ENCODE peak calls at places on chromosomes 11 and 22, in eight cellular contexts. C is psoas muscle, P is IMR-90, R is brain microvascular endothelial cell, Y is neural progenitor cell, V is mesendoderm, U is adrenal gland, Q is cardiac muscle cell. A is an unnamed sample.

GRCh38 chr11:9074338-9075029 is 16.9 kb downstream of the SCUBE2 start:
- DNase-seq in C (no peak), P (no peak), R (no peak), Y (no peak), V (no peak), U (no peak), Q (no peak), A (no peak)

GRCh38 chr22:24550028-24550901 is 4.7 kb downstream of the GUCD1 start:
- DNase-seq in C (no peak), P (no peak), R (no peak), Y (no peak), V (no peak), U (no peak), Q (no peak), A (no peak)

GRCh38 chr11:65305501-65306268 is 9.0 kb upstream of the CDC42EP2 start:
- DNase-seq in C (no peak), P (peak), R (peak), Y (no peak), V (no peak), U (no peak), Q (no peak), A (no peak)

GRCh38 chr11:5737672-5738071 is 1.4 kb downstream of the OR56B1 start:
- DNase-seq in C (no peak), P (no peak), R (peak), Y (no peak), V (no peak), U (no peak), Q (no peak), A (no peak)

GRCh38 chr11:57885298-57886035 is 123.9 kb downstream of the CTNND1 start:
- DNase-seq in C (no peak), P (peak), R (peak), Y (peak), V (peak), U (peak), Q (peak), A (no peak)

GRCh38 chr11:82305123-82305522 is 428.5 kb downstream of the FAM181B start:
- DNase-seq in C (no peak), P (no peak), R (no peak), Y (no peak), V (no peak), U (no peak), Q (no peak), A (no peak)

GRCh38 chr22:44362249-44363040 is 49.7 kb upstream of the SHISAL1 start:
- DNase-seq in C (peak), P (peak), R (no peak), Y (no peak), V (no peak), U (no peak), Q (no peak), A (no peak)

GRCh38 chr22:33401291-33401690 is 343.1 kb upstream of the SYN3 start:
- DNase-seq in C (no peak), P (peak), R (peak), Y (no peak), V (no peak), U (no peak), Q (no peak), A (no peak)

GRCh38 chr11:119352857-119353260 is 6.4 kb upstream of the MFRP start:
- DNase-seq in C (no peak), P (no peak), R (no peak), Y (no peak), V (peak), U (peak), Q (peak), A (peak)

GRCh38 chr11:68828957-68829356 is 12.8 kb downstream of the CPT1A start:
- DNase-seq in C (no peak), P (no peak), R (no peak), Y (no peak), V (no peak), U (no peak), Q (no peak), A (no peak)

GRCh38 chr11:65013130-65013691 is 749 bp upstream of the ARL2 start:
- DNase-seq in C (peak), P (peak), R (peak), Y (no peak), V (no peak), U (peak), Q (no peak), A (peak)

GRCh38 chr11:86676010-86676409 is 3.6 kb upstream of the ME3 start:
- DNase-seq in C (no peak), P (no peak), R (no peak), Y (no peak), V (no peak), U (no peak), Q (no peak), A (no peak)

GRCh38 chr11:35725880-35726279 is 63.3 kb downstream of the TRIM44 start:
- DNase-seq in C (no peak), P (peak), R (peak), Y (no peak), V (no peak), U (peak), Q (no peak), A (no peak)

GRCh38 chr11:6200975-6201374 is 2.0 kb downstream of the OR52W1 start:
- DNase-seq in C (peak), P (no peak), R (no peak), Y (no peak), V (no peak), U (peak), Q (no peak), A (no peak)

GRCh38 chr22:41939981-41940852 is 6.7 kb downstream of the CENPM start:
- DNase-seq in C (no peak), P (no peak), R (no peak), Y (no peak), V (no peak), U (no peak), Q (no peak), A (peak)
- H3K27ac ChIP-seq in C (peak), P (no peak), R (peak), Y (no peak), V (no peak), U (peak), Q (no peak), A (peak)

DNA sequence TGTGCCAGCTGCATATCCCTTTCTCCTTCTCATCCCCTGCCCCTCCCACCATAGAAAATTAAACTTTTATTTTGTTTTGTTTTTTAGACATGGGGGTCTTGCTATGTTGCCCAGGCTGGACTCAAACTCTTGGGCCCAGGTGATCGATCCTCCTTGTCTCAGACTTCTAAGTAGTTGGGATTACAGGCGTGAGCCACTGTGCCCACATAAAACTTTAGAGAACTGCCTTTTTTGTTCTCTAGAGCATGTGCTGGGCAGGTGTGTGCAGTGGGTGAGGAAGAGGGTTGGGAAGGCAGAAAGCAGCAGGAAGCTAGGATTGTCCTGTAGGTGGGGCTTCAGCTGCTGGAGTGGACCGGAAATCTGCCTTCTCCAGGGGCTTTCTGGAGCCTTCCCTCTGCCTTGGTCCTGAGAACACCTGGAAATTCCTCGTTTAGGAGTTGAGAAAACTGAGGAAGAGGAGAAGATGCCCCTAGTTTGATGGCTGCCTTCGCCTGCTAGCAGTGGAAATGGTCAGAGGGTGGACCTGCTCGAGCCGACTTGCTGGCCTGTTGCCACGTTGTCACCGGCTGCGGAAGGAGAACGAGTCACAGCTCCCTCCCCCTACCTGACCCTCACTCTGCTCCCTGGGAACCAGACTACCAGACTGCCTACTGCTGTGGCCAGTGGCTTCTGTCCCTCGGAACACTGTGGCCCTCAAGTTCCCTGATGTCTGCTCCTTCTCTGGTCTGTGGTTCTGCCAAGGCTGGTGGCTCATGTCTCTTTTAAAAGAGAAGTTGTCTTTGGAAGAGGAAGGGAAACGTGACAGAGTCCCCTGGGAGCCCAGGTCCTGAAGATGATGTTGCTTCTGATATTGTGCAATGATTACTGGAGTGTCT is 4.0 kb downstream of the ST14 start:
- DNase-seq in C (no peak), P (no peak), R (no peak), Y (no peak), V (peak), U (peak), Q (no peak), A (no peak)
- H3K27ac ChIP-seq in C (no peak), P (no peak), R (no peak), Y (no peak), V (no peak), U (no peak), Q (no peak), A (no peak)

GRCh38 chr11:126385991-126386728 is 30.7 kb downstream of the ST3GAL4 start:
- DNase-seq in C (no peak), P (no peak), R (no peak), Y (no peak), V (no peak), U (no peak), Q (no peak), A (no peak)
- H3K27ac ChIP-seq in C (no peak), P (no peak), R (no peak), Y (peak), V (no peak), U (no peak), Q (no peak), A (peak)

GRCh38 chr11:111840143-111840542 is 31.2 kb downstream of the ALG9 start:
- DNase-seq in C (no peak), P (no peak), R (peak), Y (peak), V (peak), U (no peak), Q (no peak), A (no peak)
- H3K27ac ChIP-seq in C (peak), P (no peak), R (peak), Y (peak), V (no peak), U (no peak), Q (no peak), A (no peak)

DNA sequence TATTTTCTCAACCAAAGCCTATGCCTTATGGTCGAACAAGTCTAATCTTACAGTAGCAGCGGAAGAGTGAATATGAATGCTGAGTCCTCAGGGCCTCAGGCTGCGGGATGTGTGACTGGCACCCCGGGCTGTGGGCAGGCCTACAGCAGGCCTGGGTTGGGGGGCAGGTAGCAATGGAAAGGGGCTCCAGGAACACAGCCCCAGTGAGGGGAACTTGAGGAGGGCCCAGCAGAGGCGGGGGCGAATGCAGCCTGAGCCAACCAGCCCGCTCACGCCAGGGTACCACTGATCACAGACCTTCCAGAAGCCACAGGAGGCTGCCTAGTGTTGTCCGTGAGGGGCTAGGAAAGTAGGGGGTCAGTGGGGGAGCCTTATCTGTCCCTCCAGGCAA is 11.3 kb upstream of the CD5 start:
- DNase-seq in C (no peak), P (no peak), R (no peak), Y (no peak), V (no peak), U (no peak), Q (no peak), A (no peak)
- H3K27ac ChIP-seq in C (no peak), P (no peak), R (no peak), Y (no peak), V (no peak), U (no peak), Q (no peak), A (no peak)

A was measured in substantia nigra.